ENCODE peak calls at places on chromosomes 6 and 20, in six cellular contexts. J is MM.1S, B is heart right ventricle, O is fibroblast of lung, V is colonic mucosa, W is fibroblast of the aortic adventitia. G is an unnamed sample.

GRCh38 chr6:81561731-81562130 is 190.8 kb downstream of the TENT5A start:
- DNase-seq in J (no peak), B (no peak), O (peak), V (no peak), W (peak), G (no peak)

GRCh38 chr6:139990865-139991264 is 616.4 kb upstream of the CITED2 start:
- DNase-seq in J (no peak), B (no peak), O (no peak), V (no peak), W (peak), G (no peak)

GRCh38 chr6:136792066-136792944 is at the start of gene MAP3K5:
- DNase-seq in J (peak), B (peak), O (peak), V (peak), W (peak), G (peak)

GRCh38 chr6:152261179-152261578 is 376.0 kb downstream of the SYNE1 start:
- DNase-seq in J (no peak), B (no peak), O (no peak), V (no peak), W (peak), G (no peak)

GRCh38 chr6:1487239-1487638 is 97.9 kb downstream of the FOXF2 start:
- DNase-seq in J (no peak), B (no peak), O (no peak), V (no peak), W (no peak), G (no peak)

GRCh38 chr6:116008470-116009229 is 52.0 kb downstream of the FRK start:
- DNase-seq in J (no peak), B (peak), O (peak), V (no peak), W (peak), G (peak)

GRCh38 chr20:46246527-46246926 is 61.8 kb downstream of the CDH22 start:
- DNase-seq in J (no peak), B (no peak), O (no peak), V (no peak), W (no peak), G (no peak)

GRCh38 chr6:39362487-39362865 is 40.0 kb upstream of the KCNK16 start:
- DNase-seq in J (peak), B (no peak), O (no peak), V (no peak), W (no peak), G (no peak)

GRCh38 chr6:34248198-34248726 is 544 bp downstream of the SMIM29 start:
- DNase-seq in J (peak), B (peak), O (no peak), V (peak), W (peak), G (no peak)

GRCh38 chr6:13431861-13432465 is 55.4 kb downstream of the GFOD1 start:
- DNase-seq in J (no peak), B (no peak), O (peak), V (no peak), W (no peak), G (no peak)

GRCh38 chr20:56422131-56422823 is 10.2 kb downstream of the CASS4 start:
- DNase-seq in J (no peak), B (no peak), O (peak), V (no peak), W (peak), G (no peak)

GRCh38 chr6:10082385-10082784 is 332.5 kb downstream of the TFAP2A start:
- DNase-seq in J (no peak), B (no peak), O (no peak), V (no peak), W (no peak), G (no peak)

GRCh38 chr6:163416640-163417253 is 2.2 kb downstream of the QKI start:
- DNase-seq in J (peak), B (peak), O (peak), V (peak), W (peak), G (no peak)

GRCh38 chr20:62553136-62553837 is 77.5 kb upstream of the GATA5 start:
- DNase-seq in J (no peak), B (no peak), O (no peak), V (no peak), W (no peak), G (no peak)

GRCh38 chr6:66086532-66086931 is 379.5 kb upstream of the EYS start:
- DNase-seq in J (no peak), B (no peak), O (no peak), V (no peak), W (no peak), G (no peak)

GRCh38 chr6:6815732-6816131 is 227.2 kb downstream of the LY86 start:
- DNase-seq in J (no peak), B (no peak), O (peak), V (no peak), W (no peak), G (no peak)

GRCh38 chr20:7722564-7722963 is 217.7 kb downstream of the HAO1 start:
- DNase-seq in J (no peak), B (no peak), O (peak), V (no peak), W (peak), G (no peak)

GRCh38 chr6:1695546-1696494 is 86.1 kb downstream of the FOXC1 start:
- DNase-seq in J (no peak), B (no peak), O (no peak), V (no peak), W (peak), G (no peak)

GRCh38 chr20:38243617-38244016 is 16.9 kb downstream of the KIAA1755 start:
- DNase-seq in J (no peak), B (no peak), O (no peak), V (no peak), W (no peak), G (no peak)

GRCh38 chr6:128739112-128739511 is 143.8 kb upstream of the LAMA2 start:
- DNase-seq in J (no peak), B (no peak), O (no peak), V (no peak), W (no peak), G (no peak)

GRCh38 chr20:45822863-45823262 is 4.2 kb downstream of the TNNC2 start:
- DNase-seq in J (no peak), B (no peak), O (no peak), V (peak), W (no peak), G (no peak)

GRCh38 chr6:170102582-170103481 is 188.0 kb downstream of the DLL1 start:
- DNase-seq in J (no peak), B (no peak), O (no peak), V (peak), W (no peak), G (no peak)

GRCh38 chr6:147515327-147515726 is 6.8 kb downstream of the SAMD5 start:
- DNase-seq in J (no peak), B (no peak), O (no peak), V (no peak), W (no peak), G (no peak)

GRCh38 chr20:13261460-13262301 is 40.6 kb downstream of the ISM1 start:
- DNase-seq in J (peak), B (peak), O (peak), V (peak), W (peak), G (no peak)

GRCh38 chr20:26208296-26209091 is 511.8 kb upstream of the ZNF337 start:
- DNase-seq in J (no peak), B (no peak), O (peak), V (no peak), W (no peak), G (no peak)

GRCh38 chr20:61300741-61301140 is 48.7 kb downstream of the CDH4 start:
- DNase-seq in J (no peak), B (no peak), O (no peak), V (no peak), W (no peak), G (no peak)

GRCh38 chr6:143060806-143061596 is at the start of gene AIG1:
- DNase-seq in J (no peak), B (peak), O (no peak), V (peak), W (peak), G (peak)

GRCh38 chr6:156782691-156783320 is 5.6 kb downstream of the ARID1B start:
- DNase-seq in J (no peak), B (no peak), O (peak), V (no peak), W (peak), G (no peak)

GRCh38 chr6:14442250-14442649 is 324.7 kb downstream of the CD83 start:
- DNase-seq in J (no peak), B (no peak), O (no peak), V (no peak), W (no peak), G (no peak)

GRCh38 chr20:6397115-6397514 is 274.3 kb upstream of the FERMT1 start:
- DNase-seq in J (no peak), B (no peak), O (no peak), V (no peak), W (no peak), G (no peak)

GRCh38 chr6:148559848-148560433 is 186.9 kb upstream of the UST start:
- DNase-seq in J (peak), B (peak), O (peak), V (peak), W (peak), G (no peak)

GRCh38 chr6:82980086-82980485 is 85.6 kb downstream of the UBE3D start:
- DNase-seq in J (no peak), B (no peak), O (peak), V (no peak), W (no peak), G (no peak)

GRCh38 chr6:77561768-77562314 is 91.0 kb upstream of the MEI4 start:
- DNase-seq in J (no peak), B (no peak), O (no peak), V (peak), W (no peak), G (no peak)

GRCh38 chr6:97203343-97203742 is 79.7 kb downstream of the MMS22L start:
- DNase-seq in J (no peak), B (no peak), O (peak), V (no peak), W (no peak), G (no peak)

GRCh38 chr20:32483351-32484220 is 101.5 kb downstream of the NOL4L start:
- DNase-seq in J (peak), B (peak), O (peak), V (peak), W (peak), G (no peak)
- TF ChIP-seq CTCF in J (no peak), B (peak), O (no peak), V (no peak), W (no peak), G (no peak)

GRCh38 chr6:70166088-70166958 is 136.6 kb downstream of the COL9A1 start:
- DNase-seq in J (peak), B (no peak), O (peak), V (peak), W (peak), G (peak)
- H3K4me3 ChIP-seq in J (no peak), B (no peak), O (no peak), V (no peak), W (no peak), G (no peak)

DNA sequence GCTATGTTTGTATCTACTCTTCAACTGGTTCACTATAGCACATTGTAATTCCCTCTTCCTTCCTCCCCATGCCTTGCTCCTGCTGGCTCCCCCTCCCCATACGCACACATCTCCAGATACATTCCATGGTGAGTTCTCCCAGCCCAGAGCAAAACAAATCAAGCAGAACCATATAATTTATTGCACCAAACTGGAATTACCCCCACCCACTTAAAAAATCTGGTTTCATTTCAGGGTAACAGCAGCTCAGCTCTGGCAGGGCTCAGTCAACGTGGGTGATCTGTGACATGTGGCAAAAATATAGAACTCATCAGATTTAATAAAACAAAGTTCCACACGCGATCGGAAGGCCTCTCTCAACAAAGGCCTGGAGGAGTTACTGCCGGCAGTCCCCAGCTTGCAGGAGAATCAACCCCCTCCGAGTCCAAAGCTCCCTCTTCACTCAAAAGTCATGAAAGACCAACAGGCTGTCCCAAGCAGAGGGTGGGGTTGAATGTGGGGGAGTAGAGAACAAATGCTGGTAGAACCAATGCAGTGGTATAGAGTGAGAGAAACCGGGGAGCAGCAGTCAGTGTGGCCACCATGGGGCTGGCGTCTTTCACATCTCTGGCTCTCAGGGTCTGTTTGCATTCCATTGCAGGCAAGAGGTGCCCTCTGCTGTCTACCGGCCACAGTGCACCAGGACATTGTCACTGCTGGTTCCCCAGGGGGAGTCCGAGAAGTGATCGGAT is 323.3 kb upstream of the NT5E start:
- DNase-seq in J (peak), B (no peak), O (peak), V (peak), W (peak), G (no peak)
- TF ChIP-seq CTCF in J (peak), B (peak), O (peak), V (no peak), W (peak), G (peak)

DNA sequence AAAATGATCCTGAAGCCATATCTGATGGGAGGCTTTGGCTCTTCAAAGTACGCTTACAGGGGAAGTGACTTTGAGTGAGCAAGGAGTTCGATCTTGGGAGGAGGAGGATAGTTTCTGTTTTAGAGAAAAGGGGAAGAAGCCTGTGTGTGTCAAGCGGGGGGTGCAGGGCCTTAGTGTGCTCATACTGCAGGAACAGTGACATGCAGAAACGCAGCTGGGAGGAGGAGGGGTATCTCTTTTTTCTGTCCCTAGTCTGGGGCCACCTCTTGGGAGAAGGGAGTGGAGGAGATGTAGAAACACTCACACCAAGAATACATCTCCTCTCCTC is 19.8 kb downstream of the SIRPD start:
- DNase-seq in J (no peak), B (peak), O (no peak), V (peak), W (no peak), G (peak)
- H3K4me3 ChIP-seq in J (no peak), B (no peak), O (no peak), V (no peak), W (no peak), G (no peak)

GRCh38 chr20:15643713-15644112 is 929.5 kb downstream of the KIF16B start:
- DNase-seq in J (no peak), B (no peak), O (no peak), V (no peak), W (peak), G (no peak)
- TF ChIP-seq CTCF in J (peak), B (no peak), O (peak), V (no peak), W (peak), G (peak)

DNA sequence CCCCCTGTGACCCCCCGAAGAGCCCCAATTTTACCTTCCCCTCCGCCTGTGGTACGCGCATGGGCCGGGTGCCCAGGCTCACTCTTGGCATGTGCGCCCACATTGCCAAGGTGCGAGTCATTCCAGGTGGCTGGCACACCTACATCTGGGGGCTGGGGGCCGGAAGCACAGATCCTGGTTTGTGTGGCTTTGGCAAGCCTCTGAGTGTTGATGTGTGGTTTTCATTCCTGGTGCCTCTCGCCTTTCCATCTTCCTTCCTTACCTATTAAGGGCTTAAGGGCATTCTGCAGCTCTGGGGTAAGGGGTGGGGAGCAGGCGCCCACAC is 380 bp upstream of the RNF39 start:
- DNase-seq in J (no peak), B (no peak), O (no peak), V (no peak), W (no peak), G (no peak)
- H3K4me3 ChIP-seq in J (no peak), B (no peak), O (no peak), V (no peak), W (no peak), G (no peak)

GRCh38 chr6:38185244-38185643 is 365.7 kb downstream of the ZFAND3 start:
- DNase-seq in J (no peak), B (no peak), O (no peak), V (no peak), W (no peak), G (no peak)
- TF ChIP-seq CTCF in J (no peak), B (no peak), O (no peak), V (no peak), W (no peak), G (no peak)

GRCh38 chr20:32288225-32288849 is 10.9 kb downstream of the KIF3B start:
- DNase-seq in J (no peak), B (no peak), O (no peak), V (no peak), W (no peak), G (no peak)

GRCh38 chr20:32287231-32287638 is 9.8 kb downstream of the KIF3B start:
- DNase-seq in J (no peak), B (no peak), O (no peak), V (no peak), W (no peak), G (no peak)

GRCh38 chr20:32285621-32286334 is 8.3 kb downstream of the KIF3B start:
- DNase-seq in J (peak), B (peak), O (peak), V (peak), W (peak), G (peak)

GRCh38 chr20:32282461-32282860 is 5.0 kb downstream of the KIF3B start:
- DNase-seq in J (no peak), B (peak), O (no peak), V (no peak), W (no peak), G (no peak)

GRCh38 chr20:32285082-32285620 is 7.7 kb downstream of the KIF3B start:
- DNase-seq in J (no peak), B (no peak), O (no peak), V (no peak), W (no peak), G (no peak)
- H3K4me3 ChIP-seq in J (no peak), B (no peak), O (no peak), V (no peak), W (no peak), G (peak)

GRCh38 chr6:109526905-109527628 is 44.0 kb upstream of the ZBTB24 start:
- DNase-seq in J (peak), B (peak), O (peak), V (peak), W (peak), G (peak)
- TF ChIP-seq CTCF in J (peak), B (peak), O (peak), V (peak), W (peak), G (peak)

G was measured in GM12864.